ENCODE peak calls at places on chromosome 20, in eight cellular contexts. One of them, this sample, is unnamed.

GRCh38 chr20:31570021-31570463 is 35.0 kb upstream of the ID1 start:
- DNase-seq in mesendoderm: no peak
- DNase-seq in PC-3: no peak
- DNase-seq in heart left ventricle: no peak
- DNase-seq in Panc1: no peak
- DNase-seq in tibial artery: no peak
- DNase-seq in GM23338: no peak
- DNase-seq in esophagus squamous epithelium: no peak
- DNase-seq in this sample: no peak

GRCh38 chr20:32804022-32804715 is 15.6 kb upstream of the MAPRE1 start:
- DNase-seq in mesendoderm: no peak
- DNase-seq in PC-3: no peak
- DNase-seq in heart left ventricle: no peak
- DNase-seq in Panc1: no peak
- DNase-seq in tibial artery: no peak
- DNase-seq in GM23338: no peak
- DNase-seq in esophagus squamous epithelium: no peak
- DNase-seq in this sample: no peak

GRCh38 chr20:40493551-40493950 is 195.5 kb downstream of the MAFB start:
- DNase-seq in mesendoderm: no peak
- DNase-seq in PC-3: no peak
- DNase-seq in heart left ventricle: no peak
- DNase-seq in Panc1: no peak
- DNase-seq in tibial artery: no peak
- DNase-seq in GM23338: no peak
- DNase-seq in esophagus squamous epithelium: no peak
- DNase-seq in this sample: no peak

GRCh38 chr20:42366626-42367025 is 748.4 kb upstream of the CHD6 start:
- DNase-seq in mesendoderm: no peak
- DNase-seq in PC-3: no peak
- DNase-seq in heart left ventricle: no peak
- DNase-seq in Panc1: no peak
- DNase-seq in tibial artery: no peak
- DNase-seq in GM23338: no peak
- DNase-seq in esophagus squamous epithelium: no peak
- DNase-seq in this sample: no peak

GRCh38 chr20:22382742-22383141 is 201.6 kb downstream of the FOXA2 start:
- DNase-seq in mesendoderm: no peak
- DNase-seq in PC-3: peak; percentile 74
- DNase-seq in heart left ventricle: no peak
- DNase-seq in Panc1: no peak
- DNase-seq in tibial artery: no peak
- DNase-seq in GM23338: no peak
- DNase-seq in esophagus squamous epithelium: no peak
- DNase-seq in this sample: no peak

GRCh38 chr20:38804682-38805501 is 605 bp upstream of the PPP1R16B start:
- DNase-seq in mesendoderm: peak; percentile 89
- DNase-seq in PC-3: no peak
- DNase-seq in heart left ventricle: no peak
- DNase-seq in Panc1: no peak
- DNase-seq in tibial artery: no peak
- DNase-seq in GM23338: peak; percentile 91
- DNase-seq in esophagus squamous epithelium: no peak
- DNase-seq in this sample: no peak

GRCh38 chr20:34369265-34369664 is 6.2 kb downstream of the ITCH start:
- DNase-seq in mesendoderm: peak; percentile 50
- DNase-seq in PC-3: peak; percentile 72
- DNase-seq in heart left ventricle: no peak
- DNase-seq in Panc1: no peak
- DNase-seq in tibial artery: no peak
- DNase-seq in GM23338: no peak
- DNase-seq in esophagus squamous epithelium: no peak
- DNase-seq in this sample: no peak

GRCh38 chr20:23285536-23285935 is 65.1 kb upstream of the NXT1 start:
- DNase-seq in mesendoderm: no peak
- DNase-seq in PC-3: no peak
- DNase-seq in heart left ventricle: no peak
- DNase-seq in Panc1: no peak
- DNase-seq in tibial artery: peak; percentile 5
- DNase-seq in GM23338: no peak
- DNase-seq in esophagus squamous epithelium: no peak
- DNase-seq in this sample: no peak

GRCh38 chr20:46406986-46407670 is 713 bp upstream of the ELMO2 start:
- DNase-seq in mesendoderm: no peak
- DNase-seq in PC-3: peak; percentile 66
- DNase-seq in heart left ventricle: peak; percentile 76
- DNase-seq in Panc1: no peak
- DNase-seq in tibial artery: peak; percentile 80
- DNase-seq in GM23338: peak; percentile 28
- DNase-seq in esophagus squamous epithelium: no peak
- DNase-seq in this sample: peak; percentile 93

GRCh38 chr20:37453836-37454235 is 67.2 kb upstream of the NNAT start:
- DNase-seq in mesendoderm: no peak
- DNase-seq in PC-3: no peak
- DNase-seq in heart left ventricle: no peak
- DNase-seq in Panc1: no peak
- DNase-seq in tibial artery: no peak
- DNase-seq in GM23338: no peak
- DNase-seq in esophagus squamous epithelium: no peak
- DNase-seq in this sample: no peak

GRCh38 chr20:10658876-10659632 is 14.7 kb downstream of the JAG1 start:
- DNase-seq in mesendoderm: no peak
- DNase-seq in PC-3: no peak
- DNase-seq in heart left ventricle: no peak
- DNase-seq in Panc1: no peak
- DNase-seq in tibial artery: no peak
- DNase-seq in GM23338: no peak
- DNase-seq in esophagus squamous epithelium: no peak
- DNase-seq in this sample: no peak

GRCh38 chr20:18091624-18092023 is 33.9 kb upstream of the OVOL2 start:
- DNase-seq in mesendoderm: no peak
- DNase-seq in PC-3: peak; percentile 15
- DNase-seq in heart left ventricle: no peak
- DNase-seq in Panc1: no peak
- DNase-seq in tibial artery: no peak
- DNase-seq in GM23338: no peak
- DNase-seq in esophagus squamous epithelium: no peak
- DNase-seq in this sample: no peak

GRCh38 chr20:51687071-51687470 is 81.1 kb downstream of the ATP9A start:
- DNase-seq in mesendoderm: peak; percentile 32
- DNase-seq in PC-3: peak; percentile 98
- DNase-seq in heart left ventricle: no peak
- DNase-seq in Panc1: no peak
- DNase-seq in tibial artery: no peak
- DNase-seq in GM23338: no peak
- DNase-seq in esophagus squamous epithelium: no peak
- DNase-seq in this sample: no peak

GRCh38 chr20:6606651-6607050 is 160.8 kb upstream of the BMP2 start:
- DNase-seq in mesendoderm: no peak
- DNase-seq in PC-3: no peak
- DNase-seq in heart left ventricle: no peak
- DNase-seq in Panc1: no peak
- DNase-seq in tibial artery: no peak
- DNase-seq in GM23338: no peak
- DNase-seq in esophagus squamous epithelium: no peak
- DNase-seq in this sample: peak; percentile 34

GRCh38 chr20:38941726-38942389 is 15.6 kb downstream of the FAM83D start:
- DNase-seq in mesendoderm: no peak
- DNase-seq in PC-3: no peak
- DNase-seq in heart left ventricle: no peak
- DNase-seq in Panc1: no peak
- DNase-seq in tibial artery: no peak
- DNase-seq in GM23338: no peak
- DNase-seq in esophagus squamous epithelium: no peak
- DNase-seq in this sample: no peak

GRCh38 chr20:63369024-63369530 is 7.9 kb upstream of the CHRNA4 start:
- DNase-seq in mesendoderm: no peak
- DNase-seq in PC-3: no peak
- DNase-seq in heart left ventricle: no peak
- DNase-seq in Panc1: no peak
- DNase-seq in tibial artery: no peak
- DNase-seq in GM23338: no peak
- DNase-seq in esophagus squamous epithelium: no peak
- DNase-seq in this sample: no peak
- H3K27me3 ChIP-seq in mesendoderm: no peaks in the 10 kb centered on the region
- H3K27me3 ChIP-seq in PC-3: peaks cover 35% of the 10 kb centered on the region
- H3K27me3 ChIP-seq in heart left ventricle: peaks cover 13% of the 10 kb centered on the region
- H3K27me3 ChIP-seq in Panc1: no peaks in the 10 kb centered on the region
- H3K27me3 ChIP-seq in tibial artery: peaks cover 93% of the 10 kb centered on the region
- H3K27me3 ChIP-seq in GM23338: no peaks in the 10 kb centered on the region
- H3K27me3 ChIP-seq in esophagus squamous epithelium: no peaks in the 10 kb centered on the region
- H3K27me3 ChIP-seq in this sample: no peaks in the 10 kb centered on the region

GRCh38 chr20:25250508-25250907 is 2.6 kb downstream of the PYGB start:
- DNase-seq in mesendoderm: no peak
- DNase-seq in PC-3: peak; percentile 48
- DNase-seq in heart left ventricle: no peak
- DNase-seq in Panc1: no peak
- DNase-seq in tibial artery: peak; percentile 48
- DNase-seq in GM23338: no peak
- DNase-seq in esophagus squamous epithelium: no peak
- DNase-seq in this sample: no peak

GRCh38 chr20:25247666-25248500 is at the start of gene PYGB:
- DNase-seq in mesendoderm: peak; percentile 89
- DNase-seq in PC-3: peak; percentile 79
- DNase-seq in heart left ventricle: peak; percentile 83
- DNase-seq in Panc1: no peak
- DNase-seq in tibial artery: peak; percentile 88
- DNase-seq in GM23338: peak; percentile 86
- DNase-seq in esophagus squamous epithelium: no peak
- DNase-seq in this sample: peak; percentile 94

GRCh38 chr20:25251019-25251418 is 3.1 kb downstream of the PYGB start:
- DNase-seq in mesendoderm: no peak
- DNase-seq in PC-3: no peak
- DNase-seq in heart left ventricle: no peak
- DNase-seq in Panc1: no peak
- DNase-seq in tibial artery: no peak
- DNase-seq in GM23338: no peak
- DNase-seq in esophagus squamous epithelium: no peak
- DNase-seq in this sample: no peak

GRCh38 chr20:25248501-25249172 is 752 bp downstream of the PYGB start:
- DNase-seq in mesendoderm: peak; percentile 54
- DNase-seq in PC-3: peak; percentile 41
- DNase-seq in heart left ventricle: peak; percentile 59
- DNase-seq in Panc1: no peak
- DNase-seq in tibial artery: peak; percentile 73
- DNase-seq in GM23338: peak; percentile 60
- DNase-seq in esophagus squamous epithelium: no peak
- DNase-seq in this sample: no peak

DNA sequence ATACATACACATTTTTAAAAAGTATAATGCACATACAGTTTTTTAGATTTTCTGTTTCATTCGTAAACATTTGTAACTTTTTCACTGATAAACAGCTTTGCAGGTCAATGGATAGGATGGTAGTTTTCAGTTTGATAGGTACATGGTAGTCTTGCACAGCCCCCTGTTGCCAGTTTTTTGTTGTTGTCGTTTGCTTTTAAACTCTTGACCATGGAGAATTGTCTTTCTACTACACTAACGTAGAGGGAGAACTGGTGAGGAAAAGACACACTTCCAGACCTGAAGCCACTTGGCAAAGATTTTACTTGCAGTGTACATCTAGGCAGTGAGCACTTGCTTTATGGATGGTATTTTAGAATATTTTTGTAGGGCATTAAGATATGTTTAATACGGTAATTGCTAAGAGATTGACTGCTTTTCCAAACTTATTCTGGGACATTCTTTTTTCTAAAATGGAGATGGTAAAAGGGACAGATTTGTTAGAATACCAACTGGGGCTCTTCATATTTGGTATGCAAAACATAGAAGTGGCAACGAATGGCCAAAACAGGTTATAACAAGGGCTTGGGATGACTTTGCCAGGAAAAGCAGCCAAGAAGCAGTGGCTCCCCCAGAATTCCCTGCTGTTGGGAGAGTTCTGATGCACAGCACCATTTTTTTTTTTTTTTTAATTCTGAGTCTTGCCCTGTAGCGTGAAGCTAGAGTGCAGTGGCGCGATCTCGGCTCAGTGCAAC is 1.5 kb downstream of the PYGB start:
- DNase-seq in mesendoderm: no peak
- DNase-seq in PC-3: peak; percentile 50
- DNase-seq in heart left ventricle: no peak
- DNase-seq in Panc1: no peak
- DNase-seq in tibial artery: peak; percentile 78
- DNase-seq in GM23338: no peak
- DNase-seq in esophagus squamous epithelium: no peak
- DNase-seq in this sample: no peak
- H3K4me1 ChIP-seq in mesendoderm: peaks cover 2% of the 10 kb centered on the region
- H3K4me1 ChIP-seq in PC-3: peaks cover 52% of the 10 kb centered on the region
- H3K4me1 ChIP-seq in heart left ventricle: peaks cover 62% of the 10 kb centered on the region
- H3K4me1 ChIP-seq in Panc1: peaks cover 53% of the 10 kb centered on the region
- H3K4me1 ChIP-seq in tibial artery: peaks cover 4% of the 10 kb centered on the region
- H3K4me1 ChIP-seq in GM23338: peaks cover 16% of the 10 kb centered on the region
- H3K4me1 ChIP-seq in esophagus squamous epithelium: peaks cover 38% of the 10 kb centered on the region
- H3K4me1 ChIP-seq in this sample: peaks cover 61% of the 10 kb centered on the region

GRCh38 chr20:25116746-25117457 is 35.0 kb upstream of the VSX1 start:
- DNase-seq in mesendoderm: no peak
- DNase-seq in PC-3: no peak
- DNase-seq in heart left ventricle: no peak
- DNase-seq in Panc1: no peak
- DNase-seq in tibial artery: no peak
- DNase-seq in GM23338: peak; percentile 7
- DNase-seq in esophagus squamous epithelium: no peak
- DNase-seq in this sample: peak; percentile 47

GRCh38 chr20:25120462-25120861 is 38.5 kb upstream of the VSX1 start:
- DNase-seq in mesendoderm: no peak
- DNase-seq in PC-3: peak; percentile 41
- DNase-seq in heart left ventricle: no peak
- DNase-seq in Panc1: no peak
- DNase-seq in tibial artery: no peak
- DNase-seq in GM23338: no peak
- DNase-seq in esophagus squamous epithelium: no peak
- DNase-seq in this sample: peak; percentile 31

GRCh38 chr20:25117961-25118360 is 36.0 kb upstream of the VSX1 start:
- DNase-seq in mesendoderm: no peak
- DNase-seq in PC-3: no peak
- DNase-seq in heart left ventricle: no peak
- DNase-seq in Panc1: no peak
- DNase-seq in tibial artery: no peak
- DNase-seq in GM23338: no peak
- DNase-seq in esophagus squamous epithelium: no peak
- DNase-seq in this sample: peak; percentile 12

GRCh38 chr20:25120920-25121319 is 39.0 kb upstream of the VSX1 start:
- DNase-seq in mesendoderm: no peak
- DNase-seq in PC-3: no peak
- DNase-seq in heart left ventricle: no peak
- DNase-seq in Panc1: no peak
- DNase-seq in tibial artery: no peak
- DNase-seq in GM23338: no peak
- DNase-seq in esophagus squamous epithelium: no peak
- DNase-seq in this sample: no peak

GRCh38 chr20:25118529-25118928 is 36.6 kb upstream of the VSX1 start:
- DNase-seq in mesendoderm: no peak
- DNase-seq in PC-3: no peak
- DNase-seq in heart left ventricle: no peak
- DNase-seq in Panc1: no peak
- DNase-seq in tibial artery: no peak
- DNase-seq in GM23338: no peak
- DNase-seq in esophagus squamous epithelium: no peak
- DNase-seq in this sample: peak; percentile 75
- H3K27me3 ChIP-seq in mesendoderm: no peaks in the 10 kb centered on the region
- H3K27me3 ChIP-seq in PC-3: peaks cover 2% of the 10 kb centered on the region
- H3K27me3 ChIP-seq in heart left ventricle: no peaks in the 10 kb centered on the region
- H3K27me3 ChIP-seq in Panc1: no peaks in the 10 kb centered on the region
- H3K27me3 ChIP-seq in tibial artery: no peaks in the 10 kb centered on the region
- H3K27me3 ChIP-seq in GM23338: no peaks in the 10 kb centered on the region
- H3K27me3 ChIP-seq in esophagus squamous epithelium: no peaks in the 10 kb centered on the region
- H3K27me3 ChIP-seq in this sample: no peaks in the 10 kb centered on the region

GRCh38 chr20:62365814-62366369 is 1.2 kb downstream of the LAMA5 start:
- DNase-seq in mesendoderm: peak; percentile 90
- DNase-seq in PC-3: peak; percentile 91
- DNase-seq in heart left ventricle: peak; percentile 56
- DNase-seq in Panc1: no peak
- DNase-seq in tibial artery: peak; percentile 93
- DNase-seq in GM23338: peak; percentile 67
- DNase-seq in esophagus squamous epithelium: no peak
- DNase-seq in this sample: no peak
- H3K4me1 ChIP-seq in mesendoderm: peaks cover 16% of the 10 kb centered on the region
- H3K4me1 ChIP-seq in PC-3: peaks cover 84% of the 10 kb centered on the region
- H3K4me1 ChIP-seq in heart left ventricle: peaks cover 93% of the 10 kb centered on the region
- H3K4me1 ChIP-seq in Panc1: peaks cover 74% of the 10 kb centered on the region
- H3K4me1 ChIP-seq in tibial artery: peaks cover 22% of the 10 kb centered on the region
- H3K4me1 ChIP-seq in GM23338: peaks cover 69% of the 10 kb centered on the region
- H3K4me1 ChIP-seq in esophagus squamous epithelium: peaks cover 88% of the 10 kb centered on the region
- H3K4me1 ChIP-seq in this sample: peaks cover 97% of the 10 kb centered on the region